ENCODE peak calls at places on chromosomes 5 and 9, in five cellular contexts. X, K, G, J and B are unnamed samples.

GRCh38 chr5:31990701-31991110 is 183.4 kb downstream of the GOLPH3 start:
- DNase-seq in X (peak; percentile 90), K (no peak), G (no peak), J (no peak), B (no peak)

GRCh38 chr9:79807966-79808365 is 236.2 kb downstream of the TLE4 start:
- DNase-seq in X (no peak), K (no peak), G (peak; percentile 12), J (no peak), B (no peak)

GRCh38 chr9:6489099-6489498 is 76.1 kb downstream of the UHRF2 start:
- DNase-seq in X (no peak), K (no peak), G (no peak), J (no peak), B (no peak)

GRCh38 chr5:137342764-137343163 is 156.4 kb downstream of the SPOCK1 start:
- DNase-seq in X (peak; percentile 47), K (no peak), G (peak; percentile 25), J (no peak), B (no peak)

GRCh38 chr5:27494845-27495244 is 456.5 kb upstream of the CDH9 start:
- DNase-seq in X (peak; percentile 92), K (no peak), G (no peak), J (no peak), B (no peak)

GRCh38 chr5:80206282-80206681 is 49.6 kb downstream of the SERINC5 start:
- DNase-seq in X (peak; percentile 65), K (no peak), G (peak; percentile 59), J (no peak), B (peak; percentile 80)

GRCh38 chr9:125701351-125701750 is 5.7 kb downstream of the MAPKAP1 start:
- DNase-seq in X (peak; percentile 98), K (no peak), G (peak; percentile 31), J (no peak), B (no peak)

GRCh38 chr5:54296386-54296785 is 14.0 kb downstream of the ARL15 start:
- DNase-seq in X (no peak), K (no peak), G (no peak), J (peak; percentile 24), B (no peak)

GRCh38 chr5:62731011-62731410 is 152.4 kb downstream of the LRRC70 start:
- DNase-seq in X (no peak), K (no peak), G (no peak), J (no peak), B (no peak)

GRCh38 chr5:136011427-136012001 is 17.3 kb upstream of the TGFBI start:
- DNase-seq in X (peak; percentile 87), K (no peak), G (peak; percentile 79), J (no peak), B (peak; percentile 83)

GRCh38 chr9:8856686-8857329 is 1057.2 kb upstream of the DMAC1 start:
- DNase-seq in X (no peak), K (no peak), G (peak; percentile 31), J (no peak), B (no peak)

GRCh38 chr5:132204736-132205135 is 22.9 kb downstream of the P4HA2 start:
- DNase-seq in X (no peak), K (no peak), G (no peak), J (no peak), B (no peak)

DNA sequence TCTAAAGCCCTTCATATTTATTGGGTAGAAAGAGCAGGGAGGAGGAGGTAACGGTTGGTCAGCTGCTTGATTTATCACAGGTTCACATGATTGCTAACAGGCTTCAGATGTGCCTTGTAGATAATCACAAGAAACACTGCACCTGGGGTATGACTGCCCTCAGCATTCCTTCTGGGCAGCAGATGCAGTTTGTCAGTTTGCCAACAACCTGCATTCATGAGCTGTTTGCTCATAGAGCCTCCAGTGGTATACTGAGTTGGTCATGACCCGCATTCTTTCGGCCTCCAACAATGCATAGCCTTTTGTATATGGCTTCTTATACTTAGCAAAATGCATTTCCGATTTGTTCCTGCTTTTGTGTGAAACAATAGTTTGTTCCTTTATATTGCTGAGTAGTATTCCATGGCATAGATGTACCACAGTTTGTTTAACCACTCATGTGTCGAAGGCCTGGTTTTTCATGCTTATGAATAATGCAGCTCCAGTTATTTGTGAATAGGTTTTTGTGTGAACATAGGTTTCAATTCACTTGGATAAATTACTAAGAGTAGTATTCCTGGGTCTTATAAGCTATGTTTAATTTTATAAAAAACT is 83.6 kb downstream of the ARHGEF28 start:
- DNase-seq in X (peak; percentile 82), K (no peak), G (no peak), J (no peak), B (peak; percentile 22)
- TF ChIP-seq CTCF in X (no peak), K (no peak), G (no peak), J (no peak), B (no peak)

DNA sequence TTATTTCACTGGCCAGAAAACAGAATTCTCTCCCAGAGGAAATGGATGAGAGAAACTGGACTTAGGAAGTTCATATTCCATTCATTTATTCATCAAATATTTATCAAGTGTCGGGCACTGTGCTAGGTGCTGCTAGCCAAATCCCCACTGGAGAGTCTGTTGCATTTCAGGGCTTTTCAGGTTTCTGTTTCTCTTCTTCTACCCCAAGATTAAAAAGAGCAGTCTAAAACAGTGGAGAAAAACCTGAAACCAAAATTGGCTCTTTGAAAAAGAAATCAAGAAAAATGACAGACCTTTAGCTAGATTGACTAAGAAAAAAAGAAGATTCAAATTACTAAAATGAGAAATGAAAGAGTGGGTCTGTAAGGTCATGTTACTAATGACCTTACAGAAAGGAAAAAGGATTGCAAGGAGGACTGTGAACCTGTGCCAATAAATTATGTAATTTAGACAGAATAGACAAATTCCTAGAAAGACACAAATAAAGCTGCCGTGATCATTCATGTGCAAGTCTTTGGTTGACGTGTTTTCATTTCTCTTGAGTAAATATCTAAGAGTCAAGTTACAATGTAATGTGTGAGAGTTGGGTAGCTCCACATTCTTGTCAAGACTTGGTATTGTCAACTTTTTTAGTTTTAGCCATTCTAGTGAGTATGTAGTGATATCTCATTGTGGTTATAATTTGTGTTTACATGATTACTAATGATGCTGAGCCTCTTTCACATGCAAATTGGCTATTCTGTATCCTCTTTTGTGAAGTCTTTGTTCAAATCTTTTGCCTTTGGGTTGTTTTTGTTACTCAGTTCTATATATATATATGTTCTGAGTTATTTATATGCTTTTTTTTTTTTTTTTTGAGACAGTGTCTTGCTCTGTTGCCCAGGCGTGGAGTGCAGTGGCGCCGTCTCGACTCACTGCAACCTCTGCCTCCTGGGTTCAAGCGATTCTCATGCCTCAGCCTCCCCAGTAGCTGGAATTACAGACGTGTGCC is 23.7 kb downstream of the SNX30 start:
- DNase-seq in X (no peak), K (no peak), G (peak; percentile 42), J (no peak), B (peak; percentile 52)
- H3K4me3 ChIP-seq in X (no peak overlapping the region), K (no peak overlapping the region), G (no peak overlapping the region), J (no peak overlapping the region), B (no peak overlapping the region)

DNA sequence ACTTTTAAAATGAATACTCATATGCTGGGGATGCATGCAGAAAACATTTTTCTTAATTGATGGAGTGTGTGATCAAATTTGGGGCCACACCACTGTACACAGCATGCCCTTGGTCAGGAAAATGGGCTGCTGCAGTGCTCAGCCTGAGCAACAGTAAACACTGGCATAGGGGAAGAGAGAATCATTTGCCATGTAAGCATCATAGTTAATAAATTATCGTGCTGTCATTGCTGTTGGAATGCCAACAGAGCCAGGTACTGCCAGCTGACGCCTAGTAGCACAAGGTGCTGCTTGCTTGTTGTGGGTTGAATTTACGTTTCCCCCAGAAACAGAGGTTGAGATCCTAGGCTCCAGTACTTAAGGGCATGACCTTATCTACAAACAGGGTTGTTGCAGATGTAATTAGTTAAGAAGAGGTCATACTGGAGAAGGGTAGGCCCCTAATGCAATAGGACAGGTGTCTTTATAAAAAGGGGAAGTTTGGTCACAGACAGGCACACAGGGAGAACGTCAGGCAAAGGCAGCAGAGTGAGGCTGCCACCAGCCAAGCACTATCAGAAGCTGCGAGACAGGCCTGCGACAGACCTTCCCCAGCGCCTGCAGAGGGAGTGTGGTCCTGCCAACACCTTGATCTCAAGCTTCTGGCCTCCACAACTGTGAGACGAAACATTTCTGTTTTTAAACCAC is 25.3 kb downstream of the DAP start:
- DNase-seq in X (no peak), K (no peak), G (no peak), J (no peak), B (no peak)
- TF ChIP-seq CTCF in X (no peak), K (no peak), G (no peak), J (no peak), B (no peak)

DNA sequence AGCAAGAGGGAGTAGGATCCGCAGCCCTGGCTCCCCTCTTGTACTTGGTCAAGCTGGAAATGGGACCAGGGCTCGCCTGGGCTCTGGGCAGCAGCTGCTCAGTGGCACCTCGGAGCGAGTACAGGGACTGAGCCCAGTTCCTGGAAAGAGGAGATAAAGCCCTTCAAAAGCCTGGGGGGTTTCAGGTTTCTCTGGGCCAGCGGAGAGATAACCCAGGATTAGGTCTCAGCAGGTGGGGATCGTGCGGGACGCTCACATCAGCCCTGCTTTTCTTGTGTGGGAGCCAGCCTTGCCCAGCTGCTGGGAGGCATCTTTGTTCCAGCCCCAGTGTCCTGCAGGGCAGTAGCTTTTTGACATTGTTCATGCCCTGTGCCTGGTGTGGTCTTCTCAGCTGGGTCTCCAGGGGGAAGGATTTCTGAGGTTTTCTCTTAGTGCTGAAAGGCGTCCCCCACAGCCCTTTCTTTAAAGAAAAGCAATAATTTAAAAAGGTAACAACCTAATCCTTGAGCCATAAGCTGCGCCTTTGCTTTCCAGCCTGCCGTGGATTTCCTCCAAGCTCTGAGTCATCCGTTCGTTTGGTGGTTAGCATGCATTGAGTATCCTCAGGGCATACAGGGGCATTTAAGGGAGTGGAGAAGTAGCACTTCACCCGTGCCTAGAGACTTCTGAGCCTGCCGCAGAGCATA is 657 bp upstream of the TNC start:
- DNase-seq in X (peak; percentile 96), K (peak; percentile 60), G (peak; percentile 86), J (peak; percentile 27), B (peak; percentile 81)
- H3K4me3 ChIP-seq in X (peak overlapping the region; percentile 34), K (peak overlapping the region; percentile 45), G (peak overlapping the region; percentile 61), J (no peak overlapping the region), B (peak overlapping the region; percentile 40)

GRCh38 chr9:22529426-22530199 is 83.0 kb downstream of the DMRTA1 start:
- DNase-seq in X (peak; percentile 24), K (no peak), G (peak; percentile 8), J (no peak), B (no peak)

DNA sequence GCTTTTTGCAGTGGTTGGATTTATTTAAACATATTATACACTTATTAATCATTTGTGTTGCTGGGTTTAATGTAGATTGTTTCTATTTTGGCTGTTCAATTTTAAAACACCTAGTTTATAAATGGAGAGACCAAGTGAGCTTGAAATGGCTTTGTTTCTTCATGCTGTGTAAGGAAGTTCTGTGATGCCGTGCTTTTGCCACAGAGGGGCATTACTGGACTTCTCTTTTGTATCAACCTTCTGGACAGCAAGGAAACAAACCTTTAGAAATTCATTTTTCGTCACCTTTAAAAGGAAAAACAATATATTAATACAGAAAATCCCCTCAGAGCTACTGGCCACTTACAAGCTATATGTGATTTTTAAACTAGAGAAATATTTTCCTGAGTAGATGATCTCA is 81.9 kb downstream of the DMRTA1 start:
- DNase-seq in X (no peak), K (no peak), G (peak; percentile 66), J (no peak), B (peak; percentile 0)
- TF ChIP-seq CTCF in X (peak; percentile 23), K (peak; percentile 18), G (peak; percentile 67), J (no peak), B (no peak)